ENCODE peak calls at places on chromosomes 1 and 21, in five cellular contexts. One of them, this sample, is unnamed.

GRCh38 chr21:25862112-25862511 is 127.3 kb downstream of the GABPA start:
- DNase-seq in MCF 10A: no peak
- DNase-seq in mucosa of gallbladder: no peak
- DNase-seq in nucleus accumbens: no peak
- DNase-seq in stimulated activated CD8-positive, alpha-beta memory T cell treated with anti-CD3 and anti-CD28 coated beads, Interleukin-2, amount 100 ng/mL, for 1 hour: no peak
- DNase-seq in this sample: no peak

GRCh38 chr1:27719286-27720251 is 6.2 kb upstream of the FAM76A start:
- DNase-seq in MCF 10A: peak
- DNase-seq in mucosa of gallbladder: no peak
- DNase-seq in nucleus accumbens: no peak
- DNase-seq in stimulated activated CD8-positive, alpha-beta memory T cell treated with anti-CD3 and anti-CD28 coated beads, Interleukin-2, amount 100 ng/mL, for 1 hour: no peak
- DNase-seq in this sample: no peak

GRCh38 chr1:54987830-54988705 is 7.6 kb downstream of the TMEM61 start:
- DNase-seq in MCF 10A: no peak
- DNase-seq in mucosa of gallbladder: no peak
- DNase-seq in nucleus accumbens: no peak
- DNase-seq in stimulated activated CD8-positive, alpha-beta memory T cell treated with anti-CD3 and anti-CD28 coated beads, Interleukin-2, amount 100 ng/mL, for 1 hour: no peak
- DNase-seq in this sample: no peak

GRCh38 chr1:230682882-230683610 is 30.9 kb downstream of the AGT start:
- DNase-seq in MCF 10A: peak
- DNase-seq in mucosa of gallbladder: no peak
- DNase-seq in nucleus accumbens: no peak
- DNase-seq in stimulated activated CD8-positive, alpha-beta memory T cell treated with anti-CD3 and anti-CD28 coated beads, Interleukin-2, amount 100 ng/mL, for 1 hour: no peak
- DNase-seq in this sample: no peak

GRCh38 chr1:983736-984475 is 2.0 kb upstream of the PERM1 start:
- DNase-seq in MCF 10A: no peak
- DNase-seq in mucosa of gallbladder: no peak
- DNase-seq in nucleus accumbens: peak
- DNase-seq in stimulated activated CD8-positive, alpha-beta memory T cell treated with anti-CD3 and anti-CD28 coated beads, Interleukin-2, amount 100 ng/mL, for 1 hour: peak
- DNase-seq in this sample: peak

GRCh38 chr1:206471993-206472392 is 1.7 kb downstream of the IKBKE start:
- DNase-seq in MCF 10A: no peak
- DNase-seq in mucosa of gallbladder: no peak
- DNase-seq in nucleus accumbens: no peak
- DNase-seq in stimulated activated CD8-positive, alpha-beta memory T cell treated with anti-CD3 and anti-CD28 coated beads, Interleukin-2, amount 100 ng/mL, for 1 hour: no peak
- DNase-seq in this sample: no peak

GRCh38 chr1:32372149-32372756 is 9.9 kb downstream of the TSSK3 start:
- DNase-seq in MCF 10A: no peak
- DNase-seq in mucosa of gallbladder: no peak
- DNase-seq in nucleus accumbens: no peak
- DNase-seq in stimulated activated CD8-positive, alpha-beta memory T cell treated with anti-CD3 and anti-CD28 coated beads, Interleukin-2, amount 100 ng/mL, for 1 hour: peak
- DNase-seq in this sample: no peak

GRCh38 chr21:42612390-42612789 is 41.0 kb upstream of the PDE9A start:
- DNase-seq in MCF 10A: no peak
- DNase-seq in mucosa of gallbladder: no peak
- DNase-seq in nucleus accumbens: no peak
- DNase-seq in stimulated activated CD8-positive, alpha-beta memory T cell treated with anti-CD3 and anti-CD28 coated beads, Interleukin-2, amount 100 ng/mL, for 1 hour: no peak
- DNase-seq in this sample: no peak

GRCh38 chr1:40901886-40902633 is 39.9 kb upstream of the CITED4 start:
- DNase-seq in MCF 10A: peak
- DNase-seq in mucosa of gallbladder: no peak
- DNase-seq in nucleus accumbens: no peak
- DNase-seq in stimulated activated CD8-positive, alpha-beta memory T cell treated with anti-CD3 and anti-CD28 coated beads, Interleukin-2, amount 100 ng/mL, for 1 hour: no peak
- DNase-seq in this sample: no peak

GRCh38 chr1:111221633-111222286 is 5.8 kb upstream of the CHI3L2 start:
- DNase-seq in MCF 10A: no peak
- DNase-seq in mucosa of gallbladder: peak
- DNase-seq in nucleus accumbens: peak
- DNase-seq in stimulated activated CD8-positive, alpha-beta memory T cell treated with anti-CD3 and anti-CD28 coated beads, Interleukin-2, amount 100 ng/mL, for 1 hour: no peak
- DNase-seq in this sample: no peak

GRCh38 chr1:60679524-60679923 is 402.8 kb upstream of the NFIA start:
- DNase-seq in MCF 10A: no peak
- DNase-seq in mucosa of gallbladder: no peak
- DNase-seq in nucleus accumbens: no peak
- DNase-seq in stimulated activated CD8-positive, alpha-beta memory T cell treated with anti-CD3 and anti-CD28 coated beads, Interleukin-2, amount 100 ng/mL, for 1 hour: no peak
- DNase-seq in this sample: no peak

GRCh38 chr1:180213401-180214177 is 16.5 kb upstream of the LHX4 start:
- DNase-seq in MCF 10A: no peak
- DNase-seq in mucosa of gallbladder: no peak
- DNase-seq in nucleus accumbens: peak
- DNase-seq in stimulated activated CD8-positive, alpha-beta memory T cell treated with anti-CD3 and anti-CD28 coated beads, Interleukin-2, amount 100 ng/mL, for 1 hour: no peak
- DNase-seq in this sample: no peak

GRCh38 chr21:44874497-44875331 is 1.2 kb upstream of the PTTG1IP start:
- DNase-seq in MCF 10A: peak
- DNase-seq in mucosa of gallbladder: peak
- DNase-seq in nucleus accumbens: peak
- DNase-seq in stimulated activated CD8-positive, alpha-beta memory T cell treated with anti-CD3 and anti-CD28 coated beads, Interleukin-2, amount 100 ng/mL, for 1 hour: no peak
- DNase-seq in this sample: no peak

GRCh38 chr1:178267646-178268094 is 173.8 kb downstream of the RASAL2 start:
- DNase-seq in MCF 10A: no peak
- DNase-seq in mucosa of gallbladder: no peak
- DNase-seq in nucleus accumbens: no peak
- DNase-seq in stimulated activated CD8-positive, alpha-beta memory T cell treated with anti-CD3 and anti-CD28 coated beads, Interleukin-2, amount 100 ng/mL, for 1 hour: no peak
- DNase-seq in this sample: no peak

GRCh38 chr21:29985866-29986265 is 46.1 kb upstream of the GRIK1 start:
- DNase-seq in MCF 10A: no peak
- DNase-seq in mucosa of gallbladder: no peak
- DNase-seq in nucleus accumbens: no peak
- DNase-seq in stimulated activated CD8-positive, alpha-beta memory T cell treated with anti-CD3 and anti-CD28 coated beads, Interleukin-2, amount 100 ng/mL, for 1 hour: no peak
- DNase-seq in this sample: no peak

GRCh38 chr1:38285807-38286530 is 239.4 kb upstream of the POU3F1 start:
- DNase-seq in MCF 10A: no peak
- DNase-seq in mucosa of gallbladder: peak
- DNase-seq in nucleus accumbens: no peak
- DNase-seq in stimulated activated CD8-positive, alpha-beta memory T cell treated with anti-CD3 and anti-CD28 coated beads, Interleukin-2, amount 100 ng/mL, for 1 hour: no peak
- DNase-seq in this sample: no peak

GRCh38 chr1:208855403-208855802 is 611.2 kb upstream of the PLXNA2 start:
- DNase-seq in MCF 10A: no peak
- DNase-seq in mucosa of gallbladder: no peak
- DNase-seq in nucleus accumbens: no peak
- DNase-seq in stimulated activated CD8-positive, alpha-beta memory T cell treated with anti-CD3 and anti-CD28 coated beads, Interleukin-2, amount 100 ng/mL, for 1 hour: no peak
- DNase-seq in this sample: no peak

GRCh38 chr21:35281946-35282345 is 232.8 kb upstream of the RUNX1 start:
- DNase-seq in MCF 10A: no peak
- DNase-seq in mucosa of gallbladder: no peak
- DNase-seq in nucleus accumbens: no peak
- DNase-seq in stimulated activated CD8-positive, alpha-beta memory T cell treated with anti-CD3 and anti-CD28 coated beads, Interleukin-2, amount 100 ng/mL, for 1 hour: no peak
- DNase-seq in this sample: no peak

GRCh38 chr1:2088434-2088833 is 38.2 kb downstream of the PRKCZ start:
- DNase-seq in MCF 10A: no peak
- DNase-seq in mucosa of gallbladder: no peak
- DNase-seq in nucleus accumbens: peak
- DNase-seq in stimulated activated CD8-positive, alpha-beta memory T cell treated with anti-CD3 and anti-CD28 coated beads, Interleukin-2, amount 100 ng/mL, for 1 hour: no peak
- DNase-seq in this sample: no peak

GRCh38 chr1:63638471-63638870 is 45.3 kb downstream of the PGM1 start:
- DNase-seq in MCF 10A: no peak
- DNase-seq in mucosa of gallbladder: no peak
- DNase-seq in nucleus accumbens: no peak
- DNase-seq in stimulated activated CD8-positive, alpha-beta memory T cell treated with anti-CD3 and anti-CD28 coated beads, Interleukin-2, amount 100 ng/mL, for 1 hour: no peak
- DNase-seq in this sample: no peak

GRCh38 chr1:203692565-203693470 is 66.2 kb downstream of the ATP2B4 start:
- DNase-seq in MCF 10A: peak
- DNase-seq in mucosa of gallbladder: peak
- DNase-seq in nucleus accumbens: no peak
- DNase-seq in stimulated activated CD8-positive, alpha-beta memory T cell treated with anti-CD3 and anti-CD28 coated beads, Interleukin-2, amount 100 ng/mL, for 1 hour: no peak
- DNase-seq in this sample: no peak

GRCh38 chr21:46458315-46459023 is at the start of gene DIP2A:
- DNase-seq in MCF 10A: peak
- DNase-seq in mucosa of gallbladder: peak
- DNase-seq in nucleus accumbens: peak
- DNase-seq in stimulated activated CD8-positive, alpha-beta memory T cell treated with anti-CD3 and anti-CD28 coated beads, Interleukin-2, amount 100 ng/mL, for 1 hour: peak
- DNase-seq in this sample: peak

GRCh38 chr21:35072960-35073359 is 23.9 kb upstream of the RUNX1 start:
- DNase-seq in MCF 10A: no peak
- DNase-seq in mucosa of gallbladder: peak
- DNase-seq in nucleus accumbens: no peak
- DNase-seq in stimulated activated CD8-positive, alpha-beta memory T cell treated with anti-CD3 and anti-CD28 coated beads, Interleukin-2, amount 100 ng/mL, for 1 hour: no peak
- DNase-seq in this sample: no peak

GRCh38 chr1:168613038-168613451 is 36.6 kb downstream of the XCL1 start:
- DNase-seq in MCF 10A: no peak
- DNase-seq in mucosa of gallbladder: no peak
- DNase-seq in nucleus accumbens: no peak
- DNase-seq in stimulated activated CD8-positive, alpha-beta memory T cell treated with anti-CD3 and anti-CD28 coated beads, Interleukin-2, amount 100 ng/mL, for 1 hour: no peak
- DNase-seq in this sample: no peak

GRCh38 chr1:8985915-8986813 is 40.1 kb downstream of the SLC2A7 start:
- DNase-seq in MCF 10A: peak
- DNase-seq in mucosa of gallbladder: peak
- DNase-seq in nucleus accumbens: peak
- DNase-seq in stimulated activated CD8-positive, alpha-beta memory T cell treated with anti-CD3 and anti-CD28 coated beads, Interleukin-2, amount 100 ng/mL, for 1 hour: no peak
- DNase-seq in this sample: no peak

GRCh38 chr1:66313446-66313845 is 220.5 kb upstream of the SGIP1 start:
- DNase-seq in MCF 10A: peak
- DNase-seq in mucosa of gallbladder: no peak
- DNase-seq in nucleus accumbens: no peak
- DNase-seq in stimulated activated CD8-positive, alpha-beta memory T cell treated with anti-CD3 and anti-CD28 coated beads, Interleukin-2, amount 100 ng/mL, for 1 hour: no peak
- DNase-seq in this sample: no peak

GRCh38 chr1:163071381-163072255 is 2.5 kb downstream of the RGS4 start:
- DNase-seq in MCF 10A: peak
- DNase-seq in mucosa of gallbladder: peak
- DNase-seq in nucleus accumbens: peak
- DNase-seq in stimulated activated CD8-positive, alpha-beta memory T cell treated with anti-CD3 and anti-CD28 coated beads, Interleukin-2, amount 100 ng/mL, for 1 hour: no peak
- DNase-seq in this sample: no peak

This sample was measured in activated T-helper 1 cell treated with anti-CD3 and anti-CD28 coated beads, Interleukin-2, amount 50 U/mL, for 16 hours.